ENCODE peak calls at places on chromosome 9, in four cellular contexts. L, A, K and X are unnamed samples.

GRCh38 chr9:108994695-108995094 is 18.6 kb downstream of the CTNNAL1 start:
- DNase-seq in K (no peak), A (peak), L (no peak), X (no peak)

GRCh38 chr9:109401169-109401989 is 80.5 kb upstream of the EPB41L4B start:
- DNase-seq in A (peak), K (peak), L (no peak), X (peak)

GRCh38 chr9:79623799-79624721 is 52.3 kb downstream of the TLE4 start:
- DNase-seq in L (peak), K (peak), A (peak), X (no peak)

GRCh38 chr9:132748450-132748849 is 78.2 kb downstream of the GTF3C4 start:
- DNase-seq in L (no peak), K (no peak), A (no peak), X (no peak)

GRCh38 chr9:5879419-5880181 is 11.1 kb upstream of the MLANA start:
- DNase-seq in K (peak), A (peak), L (no peak), X (no peak)

GRCh38 chr9:36132081-36132480 is 4.5 kb upstream of the GLIPR2 start:
- DNase-seq in L (no peak), K (no peak), A (no peak), X (no peak)

GRCh38 chr9:126618590-126619335 is 5.0 kb downstream of the LMX1B start:
- DNase-seq in K (no peak), L (no peak), A (no peak), X (peak)

GRCh38 chr9:74942801-74943200 is 9.9 kb downstream of the C9orf40 start:
- DNase-seq in L (no peak), K (no peak), A (no peak), X (no peak)

GRCh38 chr9:93107151-93107824 is 11.3 kb downstream of the CARD19 start:
- DNase-seq in A (no peak), L (no peak), K (no peak), X (no peak)

GRCh38 chr9:108521063-108521462 is 334.7 kb downstream of the ACTL7B start:
- DNase-seq in L (no peak), K (no peak), A (no peak), X (no peak)

GRCh38 chr9:84303061-84303460 is 37.5 kb downstream of the SLC28A3 start:
- DNase-seq in L (no peak), A (no peak), K (no peak), X (no peak)

GRCh38 chr9:116501871-116502270 is 185.2 kb upstream of the TRIM32 start:
- DNase-seq in L (no peak), A (no peak), K (no peak), X (no peak)

GRCh38 chr9:70484232-70485130 is 70.0 kb upstream of the KLF9 start:
- DNase-seq in K (peak), L (no peak), A (peak), X (peak)

GRCh38 chr9:89038354-89039091 is 47.3 kb downstream of the S1PR3 start:
- DNase-seq in K (no peak), A (no peak), L (no peak), X (no peak)

GRCh38 chr9:31135567-31135966 is 1248.9 kb upstream of the ACO1 start:
- DNase-seq in A (no peak), L (no peak), K (no peak), X (no peak)

GRCh38 chr9:87854563-87854962 is 28.1 kb upstream of the SPATA31E1 start:
- DNase-seq in K (no peak), L (no peak), A (no peak), X (no peak)

GRCh38 chr9:91946825-91947224 is 3.2 kb downstream of the ROR2 start:
- DNase-seq in K (no peak), A (no peak), L (no peak), X (no peak)

GRCh38 chr9:129750010-129750409 is 2.8 kb downstream of the PTGES start:
- DNase-seq in A (no peak), L (no peak), K (no peak), X (no peak)

GRCh38 chr9:136943291-136944093 is 1.0 kb downstream of the FBXW5 start:
- DNase-seq in L (no peak), A (peak), K (no peak), X (peak)

GRCh38 chr9:79477241-79477830 is 94.4 kb upstream of the TLE4 start:
- DNase-seq in K (no peak), A (no peak), L (no peak), X (no peak)

GRCh38 chr9:80504525-80505235 is 932.9 kb downstream of the TLE4 start:
- DNase-seq in L (no peak), A (no peak), K (no peak), X (no peak)

GRCh38 chr9:76873821-76874220 is 32.1 kb downstream of the PRUNE2 start:
- DNase-seq in K (no peak), A (no peak), L (no peak), X (no peak)

GRCh38 chr9:14903040-14903439 is 7.2 kb downstream of the FREM1 start:
- DNase-seq in L (no peak), K (no peak), A (no peak), X (no peak)

GRCh38 chr9:34862043-34862442 is 96.0 kb upstream of the PHF24 start:
- DNase-seq in A (no peak), K (no peak), L (no peak), X (no peak)

GRCh38 chr9:118693645-118694044 is 675.6 kb downstream of the BRINP1 start:
- DNase-seq in A (no peak), K (no peak), L (no peak), X (no peak)

GRCh38 chr9:71765693-71766092 is 2.6 kb downstream of the CEMIP2 start:
- DNase-seq in K (peak), A (no peak), L (no peak), X (no peak)

GRCh38 chr9:69027355-69028097 is 8.0 kb upstream of the FXN start:
- DNase-seq in A (peak), L (peak), K (peak), X (peak)

GRCh38 chr9:33129251-33129885 is 37.8 kb downstream of the B4GALT1 start:
- DNase-seq in A (no peak), K (no peak), L (no peak), X (no peak)

GRCh38 chr9:35954942-35955546 is 2.9 kb downstream of the OR2S2 start:
- DNase-seq in A (peak), L (no peak), K (peak), X (peak)

GRCh38 chr9:10242255-10242654 is 370.5 kb downstream of the PTPRD start:
- DNase-seq in L (no peak), A (no peak), K (no peak), X (no peak)

GRCh38 chr9:297104-297794 is 82.6 kb downstream of the DOCK8 start:
- DNase-seq in L (peak), A (no peak), K (no peak), X (no peak)

GRCh38 chr9:103364753-103365152 is 369.6 kb downstream of the CYLC2 start:
- DNase-seq in L (no peak), K (no peak), A (no peak), X (no peak)

GRCh38 chr9:70413427-70413797 is 1.0 kb downstream of the KLF9 start:
- DNase-seq in A (peak), L (no peak), K (no peak), X (peak)

GRCh38 chr9:137319434-137319975 is 17.4 kb upstream of the NRARP start:
- DNase-seq in L (no peak), K (no peak), A (peak), X (no peak)

GRCh38 chr9:35367451-35367850 is 122.5 kb upstream of the RUSC2 start:
- DNase-seq in K (no peak), A (no peak), L (no peak), X (no peak)

GRCh38 chr9:130029223-130029583 is 13.8 kb downstream of the FNBP1 start:
- DNase-seq in K (no peak), L (no peak), A (no peak), X (no peak)

GRCh38 chr9:75855509-75855908 is 35.0 kb upstream of the PCSK5 start:
- DNase-seq in A (no peak), K (peak), L (no peak), X (no peak)

DNA sequence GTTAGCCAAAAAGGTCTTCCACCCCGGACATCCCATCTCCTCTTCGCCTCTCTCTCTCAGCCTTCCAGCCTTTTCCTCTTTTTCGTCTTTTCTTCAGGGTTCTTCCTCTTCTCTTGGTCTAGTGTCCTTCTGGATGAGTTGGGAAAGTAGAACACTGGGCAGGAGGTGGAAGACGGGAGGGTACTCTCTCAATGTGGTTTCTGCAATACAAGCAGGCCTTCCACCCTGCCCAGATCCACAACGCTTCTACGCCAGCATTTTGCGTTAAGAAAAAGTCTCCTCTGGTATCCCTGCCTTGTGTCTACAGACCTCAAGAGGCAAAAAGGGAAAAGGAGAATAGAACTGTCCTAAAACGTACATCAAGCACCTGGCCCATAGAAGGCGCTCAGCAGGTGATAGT is 587.8 kb downstream of the BNC2 start:
- DNase-seq in K (no peak), L (no peak), A (no peak), X (no peak)
- TF ChIP-seq CREM in K (no peak), L (no peak), A (no peak), X (no peak)

DNA sequence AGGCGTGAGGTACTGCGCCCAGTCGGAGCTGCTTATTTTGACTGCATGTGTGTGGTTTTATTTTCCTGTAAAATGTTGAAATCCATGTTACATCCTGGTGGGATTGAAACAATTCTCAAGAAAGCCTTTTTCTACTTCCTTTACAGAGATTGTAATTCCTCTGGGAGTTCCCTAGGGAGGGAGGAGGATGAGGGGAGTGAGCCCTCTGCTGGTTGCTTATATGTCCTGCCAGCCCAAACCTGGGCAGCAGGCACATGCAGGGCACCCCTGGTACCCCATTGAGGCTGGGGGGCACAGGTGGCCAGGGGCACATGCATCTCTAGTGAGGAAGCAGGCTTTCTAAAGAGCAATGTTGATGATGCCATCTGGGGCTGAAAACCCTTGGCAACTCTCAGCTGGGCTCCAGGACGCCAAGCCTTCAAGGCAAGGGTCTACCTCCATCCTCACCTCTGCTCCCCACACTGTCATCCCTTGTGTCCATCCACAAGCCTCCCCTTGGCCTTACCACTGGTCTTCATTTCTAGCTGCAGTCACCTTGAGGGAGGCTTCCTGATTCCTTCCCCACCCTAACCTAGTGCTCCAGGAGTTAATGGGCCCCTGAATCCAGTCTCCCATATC is 84.7 kb upstream of the TNFSF8 start:
- DNase-seq in L (no peak), K (peak), A (peak), X (peak)
- TF ChIP-seq CREM in L (no peak), K (no peak), A (no peak), X (no peak)

DNA sequence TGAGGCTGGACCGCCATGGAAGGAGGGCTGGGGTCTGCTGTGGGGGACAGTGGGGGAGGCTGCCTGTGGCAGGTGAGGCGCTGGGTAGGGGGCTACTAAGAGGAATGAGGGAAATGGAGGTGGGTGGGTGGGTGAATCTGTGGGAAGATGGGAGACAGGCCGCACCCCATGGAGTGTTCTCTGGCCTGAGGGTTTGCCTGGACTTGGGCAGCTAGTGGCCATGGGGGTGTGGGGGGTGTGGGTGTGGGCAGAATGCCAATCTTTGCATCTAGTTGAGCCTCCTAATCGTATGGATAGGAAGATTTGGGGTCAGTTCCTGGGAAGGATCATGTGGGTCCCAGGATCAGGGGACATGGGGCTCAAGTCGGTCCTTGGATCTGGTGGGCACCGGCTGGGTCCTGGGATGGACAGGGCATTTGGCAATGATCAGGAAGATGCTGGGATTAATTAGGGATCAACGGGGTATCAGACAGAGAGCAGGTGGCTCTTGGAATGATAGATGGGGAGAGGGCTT is 518 bp downstream of the ZDHHC12 start:
- DNase-seq in A (peak), K (no peak), L (no peak), X (no peak)
- TF ChIP-seq CREM in A (no peak), K (no peak), L (no peak), X (no peak)

DNA sequence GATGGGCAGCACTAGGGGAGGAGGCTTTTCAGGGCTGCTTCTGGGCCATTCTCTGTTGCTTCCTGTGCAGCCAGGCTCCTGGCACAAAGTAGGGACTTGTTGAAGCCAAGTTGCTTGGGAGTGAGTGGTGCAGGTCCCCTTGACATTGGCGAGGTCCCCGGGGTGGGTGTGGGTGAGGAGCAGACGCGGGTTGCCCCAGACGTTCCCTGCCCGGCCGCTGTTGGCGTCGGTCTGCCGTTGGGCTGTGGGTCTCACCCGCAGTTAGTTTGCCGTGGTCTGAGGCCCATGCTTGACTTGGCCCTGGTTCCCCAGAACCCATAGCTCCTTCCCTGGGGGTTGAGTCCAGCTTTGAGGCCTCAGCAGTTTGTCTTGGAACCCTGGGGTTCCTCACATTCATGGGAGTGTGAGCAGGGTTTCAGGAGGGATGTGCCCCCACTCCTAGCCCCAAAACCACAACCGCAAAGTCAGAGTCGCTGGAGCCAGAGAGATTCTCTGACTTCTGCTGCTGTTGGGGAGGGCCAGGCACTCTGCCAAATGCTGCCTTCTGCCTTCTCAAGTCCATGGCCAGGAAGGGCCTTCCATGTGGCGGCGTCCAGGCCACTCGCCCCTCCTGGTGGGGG is 77.5 kb downstream of the RXRA start:
- DNase-seq in K (no peak), A (peak), L (no peak), X (no peak)
- TF ChIP-seq CREM in K (no peak), A (no peak), L (no peak), X (no peak)

GRCh38 chr9:131310833-131311554 is 21.5 kb downstream of the PLPP7 start:
- DNase-seq in A (no peak), K (no peak), L (no peak), X (no peak)
- TF ChIP-seq CREM in A (no peak), K (no peak), L (no peak), X (no peak)

GRCh38 chr9:127828262-127829031 is 25.8 kb downstream of the FPGS start:
- DNase-seq in A (peak), L (no peak), K (peak), X (peak)
- TF ChIP-seq CREM in A (no peak), L (no peak), K (no peak), X (no peak)

DNA sequence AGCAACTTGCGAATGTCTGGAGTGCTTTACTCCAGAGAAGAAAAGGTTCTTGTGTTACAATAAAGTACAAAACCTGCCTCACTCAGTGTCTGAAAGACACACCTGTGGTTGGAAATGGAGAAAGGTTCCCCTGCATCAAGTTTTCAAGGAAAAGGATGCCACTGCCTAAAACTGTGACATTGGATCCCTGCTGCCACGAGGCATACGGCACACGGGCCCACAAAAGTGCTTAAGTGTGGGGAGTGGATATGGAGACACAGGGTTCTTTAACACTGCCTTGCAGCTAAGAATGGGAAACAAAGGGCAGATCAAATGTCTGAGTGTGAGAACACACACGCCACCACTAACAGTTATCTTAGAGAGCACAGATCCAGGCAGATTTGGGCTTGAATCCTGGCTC is 75.0 kb downstream of the NIPSNAP3B start:
- DNase-seq in K (no peak), A (no peak), L (no peak), X (no peak)
- TF ChIP-seq CREM in K (no peak), A (no peak), L (no peak), X (no peak)

DNA sequence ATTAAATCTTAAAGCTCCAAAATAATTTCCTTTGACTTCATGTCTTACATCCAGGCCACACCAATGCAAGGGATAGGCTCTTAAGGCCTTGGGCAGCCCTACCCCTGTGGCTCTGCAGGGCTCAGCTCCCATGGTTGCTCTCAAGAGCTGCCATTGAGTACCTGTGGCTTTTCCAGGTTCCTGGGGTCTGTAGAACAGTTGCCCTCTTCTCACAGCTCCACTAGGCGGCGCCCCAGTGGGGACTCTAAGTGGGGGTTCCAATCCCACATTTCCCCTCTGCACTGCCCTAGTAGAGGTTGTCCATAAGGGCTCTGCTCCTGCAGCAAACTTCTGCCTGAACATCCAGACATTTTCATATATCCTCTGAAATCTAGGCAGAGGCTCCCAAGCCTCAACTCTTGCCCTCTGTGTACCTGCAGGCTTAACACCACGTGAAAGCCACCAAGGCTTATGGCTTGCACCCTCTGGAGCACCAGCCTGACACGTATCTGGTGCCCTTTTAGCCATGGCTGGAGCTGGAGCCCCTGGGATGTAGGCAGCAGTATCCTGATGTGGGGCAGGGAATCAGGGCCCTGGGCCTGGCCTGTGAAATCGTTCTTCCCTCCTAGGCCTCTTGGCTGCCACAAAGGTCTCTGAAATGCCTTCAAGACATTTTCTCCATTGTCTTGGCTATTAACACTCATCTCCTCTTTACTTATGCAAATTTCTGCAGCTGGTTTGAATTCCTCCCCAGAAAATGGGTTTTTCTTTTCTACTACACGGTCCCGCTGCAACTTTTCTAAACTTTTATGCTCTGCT is 185.1 kb downstream of the SMARCA2 start:
- DNase-seq in A (no peak), L (no peak), K (no peak), X (no peak)
- TF ChIP-seq CREM in A (no peak), L (no peak), K (no peak), X (no peak)

GRCh38 chr9:135320943-135321342 is 158.6 kb upstream of the PPP1R26 start:
- DNase-seq in K (no peak), A (no peak), L (no peak), X (no peak)
- TF ChIP-seq CREM in K (no peak), A (no peak), L (no peak), X (no peak)

DNA sequence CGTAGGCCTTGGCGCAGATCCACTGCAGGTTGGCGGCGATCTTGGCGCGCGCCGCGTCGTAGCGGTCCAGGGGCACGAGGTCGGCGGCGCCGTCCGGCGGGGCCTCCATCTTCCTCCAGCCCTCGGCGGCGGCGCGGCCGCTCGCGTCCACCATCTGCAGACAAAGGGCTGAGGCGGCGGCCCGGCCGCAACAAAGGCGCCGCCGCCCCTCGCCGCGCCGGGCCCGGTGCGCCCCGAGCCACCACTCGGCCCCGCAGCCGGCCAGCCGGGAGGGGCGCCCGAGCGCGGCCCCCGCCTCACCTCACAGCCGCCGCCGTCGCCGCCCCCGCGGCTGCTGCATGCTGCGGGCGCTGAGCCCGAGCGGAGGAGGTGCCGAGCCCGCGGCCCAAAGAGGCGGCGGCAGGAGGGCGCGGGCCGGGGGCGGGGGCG is 326 bp downstream of the CAMSAP1 start:
- DNase-seq in A (no peak), K (no peak), L (no peak), X (peak)
- TF ChIP-seq CREM in A (no peak), K (no peak), L (no peak), X (no peak)